ENCODE peak calls at places on chromosomes 1 and 21, in ten cellular contexts. P, Y, Z, D, K, V, B, I, R and A are unnamed samples.

GRCh38 chr1:156812293-156812990 is 4.2 kb downstream of the SH2D2A start:
- DNase-seq in B (no peak), P (no peak), K (no peak), I (no peak), V (no peak), Y (peak), Z (no peak), D (no peak), R (no peak), A (no peak)

GRCh38 chr1:156212833-156213643 is at the start of gene PMF1:
- DNase-seq in D (peak), P (peak), R (peak), I (peak), V (peak), K (peak), Y (peak), Z (peak), B (peak), A (peak)

GRCh38 chr21:25515484-25516405 is 91.5 kb downstream of the MRPL39 start:
- DNase-seq in D (no peak), I (no peak), V (no peak), P (no peak), Z (no peak), B (no peak), R (peak), K (no peak), Y (no peak), A (no peak)

GRCh38 chr1:54882483-54882882 is 4.5 kb downstream of the DHCR24 start:
- DNase-seq in Y (no peak), P (no peak), K (no peak), I (no peak), B (no peak), V (no peak), D (peak), Z (no peak), R (no peak), A (no peak)

GRCh38 chr1:210741564-210741963 is 392.4 kb downstream of the KCNH1 start:
- DNase-seq in Y (no peak), R (peak), P (no peak), D (no peak), Z (no peak), B (no peak), I (no peak), K (no peak), V (no peak), A (no peak)

GRCh38 chr1:230368363-230368762 is 57.8 kb downstream of the PGBD5 start:
- DNase-seq in B (no peak), V (no peak), K (no peak), Y (no peak), R (no peak), Z (no peak), I (no peak), P (no peak), D (no peak), A (no peak)

GRCh38 chr1:7529917-7530316 is 241.2 kb upstream of the VAMP3 start:
- DNase-seq in Y (peak), V (no peak), I (no peak), B (no peak), R (no peak), Z (no peak), P (no peak), K (no peak), D (no peak), A (peak)

GRCh38 chr21:45291613-45292398 is 4.1 kb upstream of the POFUT2 start:
- DNase-seq in R (no peak), K (no peak), P (no peak), Z (peak), V (peak), I (peak), D (no peak), B (peak), Y (peak), A (no peak)

GRCh38 chr1:112904831-112905227 is 51.2 kb downstream of the SLC16A1 start:
- DNase-seq in R (peak), B (no peak), Y (no peak), K (no peak), P (no peak), Z (no peak), D (no peak), V (peak), I (peak), A (no peak)

GRCh38 chr1:58013237-58013636 is 533.3 kb downstream of the OMA1 start:
- DNase-seq in K (no peak), V (no peak), B (no peak), R (peak), Z (no peak), D (no peak), I (no peak), Y (no peak), P (no peak), A (no peak)

GRCh38 chr1:93723101-93723500 is 41.5 kb upstream of the BCAR3 start:
- DNase-seq in R (no peak), Y (no peak), D (no peak), V (peak), P (no peak), I (no peak), K (no peak), Z (no peak), B (no peak), A (no peak)

GRCh38 chr21:32626633-32627196 is 14.5 kb upstream of the CFAP298 start:
- DNase-seq in P (no peak), R (no peak), K (no peak), Y (no peak), V (no peak), Z (no peak), D (no peak), B (no peak), I (no peak), A (no peak)

GRCh38 chr21:29217818-29218252 is 80.9 kb upstream of the BACH1 start:
- DNase-seq in K (no peak), P (no peak), V (no peak), Y (no peak), R (no peak), Z (no peak), B (no peak), D (no peak), I (no peak), A (no peak)

GRCh38 chr1:155919801-155920200 is 8.7 kb upstream of the RIT1 start:
- DNase-seq in Y (no peak), V (no peak), R (no peak), P (no peak), K (no peak), B (no peak), D (no peak), I (no peak), Z (no peak), A (no peak)

GRCh38 chr1:67347688-67348472 is 40.2 kb downstream of the IL12RB2 start:
- DNase-seq in R (peak), P (no peak), Z (peak), I (no peak), K (no peak), Y (no peak), B (no peak), V (no peak), D (peak), A (no peak)